ENCODE peak calls at places on chromosomes 1 and 21, in four cellular contexts. One of them, this sample, is unnamed.

GRCh38 chr1:241598234-241598633 is 41.9 kb downstream of the CHML start:
- DNase-seq in lower leg skin: no peak
- DNase-seq in T-helper 17 cell: no peak
- DNase-seq in activated CD8-positive, alpha-beta memory T cell treated with anti-CD3 and anti-CD28 coated beads for 48 hours: no peak
- DNase-seq in this sample: no peak

GRCh38 chr1:74937176-74937575 is 197.0 kb upstream of the LHX8 start:
- DNase-seq in lower leg skin: no peak
- DNase-seq in T-helper 17 cell: no peak
- DNase-seq in activated CD8-positive, alpha-beta memory T cell treated with anti-CD3 and anti-CD28 coated beads for 48 hours: no peak
- DNase-seq in this sample: no peak

GRCh38 chr1:8970870-8971337 is 25.2 kb downstream of the CA6 start:
- DNase-seq in lower leg skin: no peak
- DNase-seq in T-helper 17 cell: no peak
- DNase-seq in activated CD8-positive, alpha-beta memory T cell treated with anti-CD3 and anti-CD28 coated beads for 48 hours: no peak
- DNase-seq in this sample: no peak

GRCh38 chr1:68495968-68496679 is 758 bp downstream of the DEPDC1 start:
- DNase-seq in lower leg skin: no peak
- DNase-seq in T-helper 17 cell: no peak
- DNase-seq in activated CD8-positive, alpha-beta memory T cell treated with anti-CD3 and anti-CD28 coated beads for 48 hours: no peak
- DNase-seq in this sample: no peak

GRCh38 chr1:200478945-200479558 is 69.2 kb upstream of the ZNF281 start:
- DNase-seq in lower leg skin: no peak
- DNase-seq in T-helper 17 cell: no peak
- DNase-seq in activated CD8-positive, alpha-beta memory T cell treated with anti-CD3 and anti-CD28 coated beads for 48 hours: no peak
- DNase-seq in this sample: no peak

GRCh38 chr1:40305451-40305850 is 11.6 kb downstream of the COL9A2 start:
- DNase-seq in lower leg skin: no peak
- DNase-seq in T-helper 17 cell: no peak
- DNase-seq in activated CD8-positive, alpha-beta memory T cell treated with anti-CD3 and anti-CD28 coated beads for 48 hours: no peak
- DNase-seq in this sample: no peak

GRCh38 chr1:59143824-59144223 is 153.1 kb upstream of the FGGY start:
- DNase-seq in lower leg skin: no peak
- DNase-seq in T-helper 17 cell: no peak
- DNase-seq in activated CD8-positive, alpha-beta memory T cell treated with anti-CD3 and anti-CD28 coated beads for 48 hours: no peak
- DNase-seq in this sample: no peak

GRCh38 chr1:55052221-55053142 is 13.1 kb downstream of the PCSK9 start:
- DNase-seq in lower leg skin: no peak
- DNase-seq in T-helper 17 cell: no peak
- DNase-seq in activated CD8-positive, alpha-beta memory T cell treated with anti-CD3 and anti-CD28 coated beads for 48 hours: no peak
- DNase-seq in this sample: no peak

GRCh38 chr1:234230414-234230862 is 142.8 kb upstream of the COA6 start:
- DNase-seq in lower leg skin: no peak
- DNase-seq in T-helper 17 cell: no peak
- DNase-seq in activated CD8-positive, alpha-beta memory T cell treated with anti-CD3 and anti-CD28 coated beads for 48 hours: no peak
- DNase-seq in this sample: no peak

GRCh38 chr1:244852694-244853093 is 11.6 kb downstream of the HNRNPU start:
- DNase-seq in lower leg skin: no peak
- DNase-seq in T-helper 17 cell: no peak
- DNase-seq in activated CD8-positive, alpha-beta memory T cell treated with anti-CD3 and anti-CD28 coated beads for 48 hours: no peak
- DNase-seq in this sample: no peak

GRCh38 chr1:230289350-230289644 is 136.8 kb downstream of the PGBD5 start:
- DNase-seq in lower leg skin: no peak
- DNase-seq in T-helper 17 cell: no peak
- DNase-seq in activated CD8-positive, alpha-beta memory T cell treated with anti-CD3 and anti-CD28 coated beads for 48 hours: no peak
- DNase-seq in this sample: no peak

GRCh38 chr21:38976900-38977299 is 171.2 kb downstream of the ETS2 start:
- DNase-seq in lower leg skin: no peak
- DNase-seq in T-helper 17 cell: no peak
- DNase-seq in activated CD8-positive, alpha-beta memory T cell treated with anti-CD3 and anti-CD28 coated beads for 48 hours: no peak
- DNase-seq in this sample: no peak

GRCh38 chr1:156253634-156254033 is 5.8 kb upstream of the PAQR6 start:
- DNase-seq in lower leg skin: no peak
- DNase-seq in T-helper 17 cell: no peak
- DNase-seq in activated CD8-positive, alpha-beta memory T cell treated with anti-CD3 and anti-CD28 coated beads for 48 hours: no peak
- DNase-seq in this sample: no peak

GRCh38 chr1:4924356-4924755 is 269.9 kb downstream of the AJAP1 start:
- DNase-seq in lower leg skin: no peak
- DNase-seq in T-helper 17 cell: no peak
- DNase-seq in activated CD8-positive, alpha-beta memory T cell treated with anti-CD3 and anti-CD28 coated beads for 48 hours: no peak
- DNase-seq in this sample: no peak

GRCh38 chr21:36908260-36908908 is 58.1 kb downstream of the HLCS start:
- DNase-seq in lower leg skin: no peak
- DNase-seq in T-helper 17 cell: no peak
- DNase-seq in activated CD8-positive, alpha-beta memory T cell treated with anti-CD3 and anti-CD28 coated beads for 48 hours: no peak
- DNase-seq in this sample: no peak

GRCh38 chr1:23194119-23194984 is 22.9 kb downstream of the HTR1D start:
- DNase-seq in lower leg skin: no peak
- DNase-seq in T-helper 17 cell: no peak
- DNase-seq in activated CD8-positive, alpha-beta memory T cell treated with anti-CD3 and anti-CD28 coated beads for 48 hours: no peak
- DNase-seq in this sample: no peak

GRCh38 chr1:225817611-225818061 is 7.7 kb downstream of the EPHX1 start:
- DNase-seq in lower leg skin: peak
- DNase-seq in T-helper 17 cell: no peak
- DNase-seq in activated CD8-positive, alpha-beta memory T cell treated with anti-CD3 and anti-CD28 coated beads for 48 hours: no peak
- DNase-seq in this sample: peak

GRCh38 chr1:167522246-167522645 is 3.9 kb upstream of the CD247 start:
- DNase-seq in lower leg skin: no peak
- DNase-seq in T-helper 17 cell: no peak
- DNase-seq in activated CD8-positive, alpha-beta memory T cell treated with anti-CD3 and anti-CD28 coated beads for 48 hours: no peak
- DNase-seq in this sample: no peak

GRCh38 chr1:225962440-225962975 is 21.5 kb upstream of the LEFTY2 start:
- DNase-seq in lower leg skin: no peak
- DNase-seq in T-helper 17 cell: peak
- DNase-seq in activated CD8-positive, alpha-beta memory T cell treated with anti-CD3 and anti-CD28 coated beads for 48 hours: peak
- DNase-seq in this sample: no peak

GRCh38 chr1:154155282-154155681 is 409 bp upstream of the NUP210L start:
- DNase-seq in lower leg skin: no peak
- DNase-seq in T-helper 17 cell: no peak
- DNase-seq in activated CD8-positive, alpha-beta memory T cell treated with anti-CD3 and anti-CD28 coated beads for 48 hours: no peak
- DNase-seq in this sample: no peak

GRCh38 chr1:228205526-228206436 is 2.1 kb upstream of the OBSCN start:
- DNase-seq in lower leg skin: no peak
- DNase-seq in T-helper 17 cell: no peak
- DNase-seq in activated CD8-positive, alpha-beta memory T cell treated with anti-CD3 and anti-CD28 coated beads for 48 hours: no peak
- DNase-seq in this sample: no peak

GRCh38 chr21:36859744-36860501 is 106.5 kb downstream of the HLCS start:
- DNase-seq in lower leg skin: peak
- DNase-seq in T-helper 17 cell: no peak
- DNase-seq in activated CD8-positive, alpha-beta memory T cell treated with anti-CD3 and anti-CD28 coated beads for 48 hours: no peak
- DNase-seq in this sample: no peak

GRCh38 chr1:155466996-155467395 is 95.6 kb downstream of the ASH1L start:
- DNase-seq in lower leg skin: no peak
- DNase-seq in T-helper 17 cell: no peak
- DNase-seq in activated CD8-positive, alpha-beta memory T cell treated with anti-CD3 and anti-CD28 coated beads for 48 hours: no peak
- DNase-seq in this sample: no peak

GRCh38 chr1:205583461-205584130 is 48.2 kb downstream of the ELK4 start:
- DNase-seq in lower leg skin: no peak
- DNase-seq in T-helper 17 cell: no peak
- DNase-seq in activated CD8-positive, alpha-beta memory T cell treated with anti-CD3 and anti-CD28 coated beads for 48 hours: no peak
- DNase-seq in this sample: no peak

GRCh38 chr1:216314369-216315095 is 108.7 kb downstream of the USH2A start:
- DNase-seq in lower leg skin: no peak
- DNase-seq in T-helper 17 cell: no peak
- DNase-seq in activated CD8-positive, alpha-beta memory T cell treated with anti-CD3 and anti-CD28 coated beads for 48 hours: no peak
- DNase-seq in this sample: no peak

GRCh38 chr1:44013949-44014348 is 17.3 kb downstream of the SLC6A9 start:
- DNase-seq in lower leg skin: no peak
- DNase-seq in T-helper 17 cell: no peak
- DNase-seq in activated CD8-positive, alpha-beta memory T cell treated with anti-CD3 and anti-CD28 coated beads for 48 hours: no peak
- DNase-seq in this sample: no peak

GRCh38 chr1:15154480-15155036 is 1.0 kb downstream of the TMEM51 start:
- DNase-seq in lower leg skin: no peak
- DNase-seq in T-helper 17 cell: no peak
- DNase-seq in activated CD8-positive, alpha-beta memory T cell treated with anti-CD3 and anti-CD28 coated beads for 48 hours: no peak
- DNase-seq in this sample: no peak

GRCh38 chr1:46453449-46453848 is 36.2 kb upstream of the DMBX1 start:
- DNase-seq in lower leg skin: no peak
- DNase-seq in T-helper 17 cell: no peak
- DNase-seq in activated CD8-positive, alpha-beta memory T cell treated with anti-CD3 and anti-CD28 coated beads for 48 hours: no peak
- DNase-seq in this sample: no peak

GRCh38 chr1:17595602-17595925 is 56.1 kb downstream of the ARHGEF10L start:
- DNase-seq in lower leg skin: no peak
- DNase-seq in T-helper 17 cell: no peak
- DNase-seq in activated CD8-positive, alpha-beta memory T cell treated with anti-CD3 and anti-CD28 coated beads for 48 hours: no peak
- DNase-seq in this sample: no peak

GRCh38 chr1:36950588-36950987 is 83.7 kb downstream of the GRIK3 start:
- DNase-seq in lower leg skin: no peak
- DNase-seq in T-helper 17 cell: no peak
- DNase-seq in activated CD8-positive, alpha-beta memory T cell treated with anti-CD3 and anti-CD28 coated beads for 48 hours: no peak
- DNase-seq in this sample: no peak

This sample was measured in omental fat pad.